ENCODE peak calls at places on chromosomes 4 and X, in nine cellular contexts. One of them, this sample, is unnamed.

GRCh38 chr4:8472689-8473197 is 32.2 kb downstream of the TRMT44 start:
- DNase-seq in aorta: no peak
- DNase-seq in CD8-positive, alpha-beta memory T cell: no peak
- DNase-seq in brain microvascular endothelial cell: peak
- DNase-seq in GM23248: peak
- DNase-seq in thoracic aorta: no peak
- DNase-seq in ovary: peak
- DNase-seq in right cardiac atrium: peak
- DNase-seq in suprapubic skin: no peak
- DNase-seq in this sample: peak

GRCh38 chr4:13484749-13485345 is 707 bp upstream of the RAB28 start:
- DNase-seq in aorta: no peak
- DNase-seq in CD8-positive, alpha-beta memory T cell: no peak
- DNase-seq in brain microvascular endothelial cell: peak
- DNase-seq in GM23248: peak
- DNase-seq in thoracic aorta: no peak
- DNase-seq in ovary: no peak
- DNase-seq in right cardiac atrium: no peak
- DNase-seq in suprapubic skin: no peak
- DNase-seq in this sample: no peak

GRCh38 chr4:118849867-118850812 is 14.2 kb upstream of the SEC24D start:
- DNase-seq in aorta: no peak
- DNase-seq in CD8-positive, alpha-beta memory T cell: peak
- DNase-seq in brain microvascular endothelial cell: no peak
- DNase-seq in GM23248: peak
- DNase-seq in thoracic aorta: no peak
- DNase-seq in ovary: no peak
- DNase-seq in right cardiac atrium: no peak
- DNase-seq in suprapubic skin: no peak
- DNase-seq in this sample: no peak

GRCh38 chr4:147829401-147830101 is 97.7 kb downstream of the ARHGAP10 start:
- DNase-seq in aorta: peak
- DNase-seq in CD8-positive, alpha-beta memory T cell: no peak
- DNase-seq in brain microvascular endothelial cell: peak
- DNase-seq in GM23248: peak
- DNase-seq in thoracic aorta: no peak
- DNase-seq in ovary: peak
- DNase-seq in right cardiac atrium: peak
- DNase-seq in suprapubic skin: no peak
- DNase-seq in this sample: no peak

GRCh38 chrX:49001521-49002090 is 458 bp downstream of the GRIPAP1 start:
- DNase-seq in aorta: peak
- DNase-seq in CD8-positive, alpha-beta memory T cell: peak
- DNase-seq in brain microvascular endothelial cell: peak
- DNase-seq in GM23248: peak
- DNase-seq in thoracic aorta: no peak
- DNase-seq in ovary: no peak
- DNase-seq in right cardiac atrium: no peak
- DNase-seq in suprapubic skin: no peak
- DNase-seq in this sample: no peak

GRCh38 chr4:61666248-61666647 is 466.1 kb downstream of the ADGRL3 start:
- DNase-seq in aorta: no peak
- DNase-seq in CD8-positive, alpha-beta memory T cell: no peak
- DNase-seq in brain microvascular endothelial cell: no peak
- DNase-seq in GM23248: no peak
- DNase-seq in thoracic aorta: no peak
- DNase-seq in ovary: no peak
- DNase-seq in right cardiac atrium: no peak
- DNase-seq in suprapubic skin: no peak
- DNase-seq in this sample: no peak

GRCh38 chrX:107747596-107748161 is 27.9 kb downstream of the TSC22D3 start:
- DNase-seq in aorta: peak
- DNase-seq in CD8-positive, alpha-beta memory T cell: no peak
- DNase-seq in brain microvascular endothelial cell: peak
- DNase-seq in GM23248: peak
- DNase-seq in thoracic aorta: no peak
- DNase-seq in ovary: peak
- DNase-seq in right cardiac atrium: no peak
- DNase-seq in suprapubic skin: no peak
- DNase-seq in this sample: no peak

GRCh38 chrX:46645614-46646013 is 72.0 kb downstream of the CHST7 start:
- DNase-seq in aorta: no peak
- DNase-seq in CD8-positive, alpha-beta memory T cell: no peak
- DNase-seq in brain microvascular endothelial cell: no peak
- DNase-seq in GM23248: no peak
- DNase-seq in thoracic aorta: no peak
- DNase-seq in ovary: no peak
- DNase-seq in right cardiac atrium: no peak
- DNase-seq in suprapubic skin: no peak
- DNase-seq in this sample: no peak

GRCh38 chr4:878796-879729 is 53.1 kb downstream of the GAK start:
- DNase-seq in aorta: no peak
- DNase-seq in CD8-positive, alpha-beta memory T cell: peak
- DNase-seq in brain microvascular endothelial cell: no peak
- DNase-seq in GM23248: no peak
- DNase-seq in thoracic aorta: no peak
- DNase-seq in ovary: no peak
- DNase-seq in right cardiac atrium: no peak
- DNase-seq in suprapubic skin: no peak
- DNase-seq in this sample: peak

GRCh38 chrX:106177106-106177981 is 9.2 kb downstream of the PWWP3B start:
- DNase-seq in aorta: no peak
- DNase-seq in CD8-positive, alpha-beta memory T cell: no peak
- DNase-seq in brain microvascular endothelial cell: peak
- DNase-seq in GM23248: no peak
- DNase-seq in thoracic aorta: no peak
- DNase-seq in ovary: peak
- DNase-seq in right cardiac atrium: peak
- DNase-seq in suprapubic skin: no peak
- DNase-seq in this sample: no peak

GRCh38 chrX:143757375-143757774 is 36.8 kb upstream of the SPANXN2 start:
- DNase-seq in aorta: no peak
- DNase-seq in CD8-positive, alpha-beta memory T cell: no peak
- DNase-seq in brain microvascular endothelial cell: no peak
- DNase-seq in GM23248: no peak
- DNase-seq in thoracic aorta: no peak
- DNase-seq in ovary: no peak
- DNase-seq in right cardiac atrium: no peak
- DNase-seq in suprapubic skin: no peak
- DNase-seq in this sample: peak

GRCh38 chr4:147354271-147354670 is 126.6 kb upstream of the EDNRA start:
- DNase-seq in aorta: no peak
- DNase-seq in CD8-positive, alpha-beta memory T cell: no peak
- DNase-seq in brain microvascular endothelial cell: no peak
- DNase-seq in GM23248: no peak
- DNase-seq in thoracic aorta: no peak
- DNase-seq in ovary: no peak
- DNase-seq in right cardiac atrium: no peak
- DNase-seq in suprapubic skin: no peak
- DNase-seq in this sample: no peak

GRCh38 chr4:180100433-180101344 is 2142.5 kb upstream of the TENM3 start:
- DNase-seq in aorta: no peak
- DNase-seq in CD8-positive, alpha-beta memory T cell: no peak
- DNase-seq in brain microvascular endothelial cell: no peak
- DNase-seq in GM23248: no peak
- DNase-seq in thoracic aorta: no peak
- DNase-seq in ovary: no peak
- DNase-seq in right cardiac atrium: no peak
- DNase-seq in suprapubic skin: no peak
- DNase-seq in this sample: peak

GRCh38 chr4:16225681-16225995 is 633 bp downstream of the TAPT1 start:
- DNase-seq in aorta: no peak
- DNase-seq in CD8-positive, alpha-beta memory T cell: no peak
- DNase-seq in brain microvascular endothelial cell: no peak
- DNase-seq in GM23248: no peak
- DNase-seq in thoracic aorta: no peak
- DNase-seq in ovary: no peak
- DNase-seq in right cardiac atrium: no peak
- DNase-seq in suprapubic skin: no peak
- DNase-seq in this sample: no peak

GRCh38 chr4:60463846-60464502 is 736.2 kb upstream of the ADGRL3 start:
- DNase-seq in aorta: no peak
- DNase-seq in CD8-positive, alpha-beta memory T cell: no peak
- DNase-seq in brain microvascular endothelial cell: peak
- DNase-seq in GM23248: peak
- DNase-seq in thoracic aorta: no peak
- DNase-seq in ovary: no peak
- DNase-seq in right cardiac atrium: no peak
- DNase-seq in suprapubic skin: no peak
- DNase-seq in this sample: no peak

GRCh38 chrX:63350551-63350950 is 581 bp downstream of the SPIN4 start:
- DNase-seq in aorta: peak
- DNase-seq in CD8-positive, alpha-beta memory T cell: peak
- DNase-seq in brain microvascular endothelial cell: no peak
- DNase-seq in GM23248: peak
- DNase-seq in thoracic aorta: no peak
- DNase-seq in ovary: peak
- DNase-seq in right cardiac atrium: peak
- DNase-seq in suprapubic skin: no peak
- DNase-seq in this sample: peak

DNA sequence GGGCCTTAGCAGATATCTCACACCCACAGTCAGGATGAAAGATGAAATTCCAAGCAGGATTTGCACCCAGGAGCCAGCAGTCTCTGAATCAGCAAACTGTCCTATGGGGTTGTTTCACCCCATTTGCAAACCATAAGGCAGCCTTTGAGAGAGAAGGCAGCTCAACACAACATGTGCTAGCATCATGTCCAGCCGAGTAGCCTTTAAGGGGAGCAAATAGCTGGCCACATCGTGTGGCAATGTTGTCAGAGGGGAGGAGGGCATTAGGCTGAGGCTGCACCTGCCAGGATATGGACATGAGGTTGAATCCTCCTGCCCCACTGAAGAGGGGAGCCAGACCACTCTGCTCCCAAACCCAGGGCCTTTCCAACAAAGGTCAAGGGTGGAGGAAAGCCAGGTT is 20.6 kb upstream of the PJA1 start:
- DNase-seq in aorta: no peak
- DNase-seq in CD8-positive, alpha-beta memory T cell: no peak
- DNase-seq in brain microvascular endothelial cell: no peak
- DNase-seq in GM23248: no peak
- DNase-seq in thoracic aorta: no peak
- DNase-seq in ovary: no peak
- DNase-seq in right cardiac atrium: no peak
- DNase-seq in suprapubic skin: no peak
- DNase-seq in this sample: no peak
- H3K27ac ChIP-seq in aorta: no peak
- H3K27ac ChIP-seq in CD8-positive, alpha-beta memory T cell: no peak
- H3K27ac ChIP-seq in brain microvascular endothelial cell: no peak
- H3K27ac ChIP-seq in GM23248: no peak
- H3K27ac ChIP-seq in thoracic aorta: no peak
- H3K27ac ChIP-seq in ovary: no peak
- H3K27ac ChIP-seq in right cardiac atrium: no peak
- H3K27ac ChIP-seq in suprapubic skin: no peak
- H3K27ac ChIP-seq in this sample: no peak

GRCh38 chrX:56233682-56234081 is 1.5 kb downstream of the KLF8 start:
- DNase-seq in aorta: peak
- DNase-seq in CD8-positive, alpha-beta memory T cell: no peak
- DNase-seq in brain microvascular endothelial cell: no peak
- DNase-seq in GM23248: peak
- DNase-seq in thoracic aorta: peak
- DNase-seq in ovary: peak
- DNase-seq in right cardiac atrium: peak
- DNase-seq in suprapubic skin: peak
- DNase-seq in this sample: peak
- H3K4me3 ChIP-seq in aorta: peak
- H3K4me3 ChIP-seq in CD8-positive, alpha-beta memory T cell: no peak
- H3K4me3 ChIP-seq in brain microvascular endothelial cell: no peak
- H3K4me3 ChIP-seq in GM23248: peak
- H3K4me3 ChIP-seq in thoracic aorta: peak
- H3K4me3 ChIP-seq in ovary: peak
- H3K4me3 ChIP-seq in right cardiac atrium: peak
- H3K4me3 ChIP-seq in suprapubic skin: peak
- H3K4me3 ChIP-seq in this sample: peak

DNA sequence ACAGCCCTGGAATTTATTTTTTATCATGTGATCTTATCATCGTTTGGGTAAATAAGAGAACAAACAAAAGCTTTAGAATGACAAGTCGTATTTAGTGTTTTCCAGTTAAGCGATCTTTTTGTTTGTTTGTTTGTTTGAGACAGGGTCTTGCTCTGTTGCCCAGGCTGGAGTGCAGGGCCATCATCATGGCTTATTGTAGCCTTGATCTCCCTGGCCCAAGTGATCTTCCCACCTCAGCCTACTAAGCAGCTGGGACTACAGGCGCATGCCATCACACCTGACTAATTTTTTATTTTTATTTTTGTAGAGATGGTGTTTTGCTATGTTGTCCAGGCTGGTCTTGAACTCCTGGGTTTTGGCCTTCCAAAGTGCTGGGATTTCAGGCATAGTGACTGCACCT is 57.1 kb upstream of the PDLIM3 start:
- DNase-seq in aorta: no peak
- DNase-seq in CD8-positive, alpha-beta memory T cell: no peak
- DNase-seq in brain microvascular endothelial cell: no peak
- DNase-seq in GM23248: no peak
- DNase-seq in thoracic aorta: no peak
- DNase-seq in ovary: no peak
- DNase-seq in right cardiac atrium: no peak
- DNase-seq in suprapubic skin: no peak
- DNase-seq in this sample: no peak
- H3K27ac ChIP-seq in aorta: no peak
- H3K27ac ChIP-seq in CD8-positive, alpha-beta memory T cell: no peak
- H3K27ac ChIP-seq in brain microvascular endothelial cell: no peak
- H3K27ac ChIP-seq in GM23248: no peak
- H3K27ac ChIP-seq in thoracic aorta: peak
- H3K27ac ChIP-seq in ovary: peak
- H3K27ac ChIP-seq in right cardiac atrium: no peak
- H3K27ac ChIP-seq in suprapubic skin: no peak
- H3K27ac ChIP-seq in this sample: no peak

GRCh38 chr4:94448815-94449375 is 2.8 kb upstream of the PDLIM5 start:
- DNase-seq in aorta: no peak
- DNase-seq in CD8-positive, alpha-beta memory T cell: no peak
- DNase-seq in brain microvascular endothelial cell: no peak
- DNase-seq in GM23248: no peak
- DNase-seq in thoracic aorta: no peak
- DNase-seq in ovary: no peak
- DNase-seq in right cardiac atrium: no peak
- DNase-seq in suprapubic skin: no peak
- DNase-seq in this sample: no peak

GRCh38 chr4:94452476-94453300 is 946 bp downstream of the PDLIM5 start:
- DNase-seq in aorta: peak
- DNase-seq in CD8-positive, alpha-beta memory T cell: peak
- DNase-seq in brain microvascular endothelial cell: peak
- DNase-seq in GM23248: peak
- DNase-seq in thoracic aorta: peak
- DNase-seq in ovary: peak
- DNase-seq in right cardiac atrium: peak
- DNase-seq in suprapubic skin: peak
- DNase-seq in this sample: peak

GRCh38 chr4:94451669-94452475 is at the start of gene PDLIM5:
- DNase-seq in aorta: peak
- DNase-seq in CD8-positive, alpha-beta memory T cell: peak
- DNase-seq in brain microvascular endothelial cell: peak
- DNase-seq in GM23248: peak
- DNase-seq in thoracic aorta: peak
- DNase-seq in ovary: peak
- DNase-seq in right cardiac atrium: peak
- DNase-seq in suprapubic skin: peak
- DNase-seq in this sample: peak

GRCh38 chr4:94453534-94453963 is 1.8 kb downstream of the PDLIM5 start:
- DNase-seq in aorta: no peak
- DNase-seq in CD8-positive, alpha-beta memory T cell: no peak
- DNase-seq in brain microvascular endothelial cell: no peak
- DNase-seq in GM23248: peak
- DNase-seq in thoracic aorta: no peak
- DNase-seq in ovary: no peak
- DNase-seq in right cardiac atrium: no peak
- DNase-seq in suprapubic skin: no peak
- DNase-seq in this sample: no peak

GRCh38 chr4:94451051-94451404 is 714 bp upstream of the PDLIM5 start:
- DNase-seq in aorta: no peak
- DNase-seq in CD8-positive, alpha-beta memory T cell: no peak
- DNase-seq in brain microvascular endothelial cell: no peak
- DNase-seq in GM23248: peak
- DNase-seq in thoracic aorta: no peak
- DNase-seq in ovary: no peak
- DNase-seq in right cardiac atrium: no peak
- DNase-seq in suprapubic skin: no peak
- DNase-seq in this sample: no peak
- H3K4me3 ChIP-seq in aorta: peak
- H3K4me3 ChIP-seq in CD8-positive, alpha-beta memory T cell: peak
- H3K4me3 ChIP-seq in brain microvascular endothelial cell: peak
- H3K4me3 ChIP-seq in GM23248: peak
- H3K4me3 ChIP-seq in thoracic aorta: peak
- H3K4me3 ChIP-seq in ovary: peak
- H3K4me3 ChIP-seq in right cardiac atrium: peak
- H3K4me3 ChIP-seq in suprapubic skin: peak
- H3K4me3 ChIP-seq in this sample: peak